ENCODE peak calls at places on chromosomes 4 and X, in ten cellular contexts. Y is right lobe of liver; V is NCI-H446; G is cerebellum; X is aorta; E is astrocyte of the spinal cord; R is stimulated activated CD4-positive, alpha-beta T cell treated with anti-CD3 and anti-CD28 coated beads, Interleukin-1b, Interleukin-23, amount 100 ng/mL, for 24 hours; T is cardiac muscle cell; Q is brain microvascular endothelial cell; M is right cardiac atrium. D is an unnamed sample.

GRCh38 chrX:96372313-96373046 is 312.2 kb upstream of the DIAPH2 start:
- DNase-seq in Y (no peak), V (no peak), G (peak), X (no peak), E (peak), R (no peak), T (peak), Q (peak), M (no peak), D (peak)

GRCh38 chrX:43589735-43590515 is 66.2 kb upstream of the MAOA start:
- DNase-seq in Y (no peak), V (no peak), G (no peak), X (no peak), E (peak), R (no peak), T (peak), Q (no peak), M (no peak), D (no peak)

GRCh38 chr4:158741622-158742021 is 18.4 kb upstream of the PPID start:
- DNase-seq in Y (no peak), V (no peak), G (no peak), X (no peak), E (no peak), R (no peak), T (no peak), Q (no peak), M (no peak), D (no peak)

GRCh38 chr4:53043096-53043495 is 181.0 kb downstream of the RASL11B start:
- DNase-seq in Y (no peak), V (peak), G (peak), X (no peak), E (no peak), R (no peak), T (no peak), Q (no peak), M (no peak), D (peak)

GRCh38 chrX:13659057-13659456 is 6.1 kb downstream of the TCEANC start:
- DNase-seq in Y (no peak), V (no peak), G (no peak), X (no peak), E (peak), R (no peak), T (peak), Q (peak), M (no peak), D (peak)

GRCh38 chrX:139530550-139530949 is at the start of gene F9:
- DNase-seq in Y (no peak), V (no peak), G (no peak), X (no peak), E (no peak), R (no peak), T (no peak), Q (no peak), M (no peak), D (no peak)

GRCh38 chrX:136710324-136710951 is 62.5 kb downstream of the CD40LG start:
- DNase-seq in Y (no peak), V (no peak), G (no peak), X (no peak), E (peak), R (no peak), T (no peak), Q (no peak), M (no peak), D (no peak)

GRCh38 chrX:41332408-41332987 is 1.5 kb upstream of the DDX3X start:
- DNase-seq in Y (no peak), V (no peak), G (peak), X (peak), E (peak), R (no peak), T (no peak), Q (peak), M (peak), D (peak)

GRCh38 chrX:24498975-24499374 is 33.9 kb downstream of the PDK3 start:
- DNase-seq in Y (no peak), V (no peak), G (peak), X (no peak), E (peak), R (no peak), T (peak), Q (no peak), M (no peak), D (peak)

GRCh38 chr4:154049457-154050181 is 260.7 kb upstream of the SFRP2 start:
- DNase-seq in Y (peak), V (no peak), G (no peak), X (no peak), E (no peak), R (no peak), T (peak), Q (peak), M (no peak), D (peak)

GRCh38 chr4:89939994-89940393 is 45.3 kb downstream of the MMRN1 start:
- DNase-seq in Y (no peak), V (peak), G (peak), X (no peak), E (peak), R (no peak), T (peak), Q (no peak), M (peak), D (peak)

GRCh38 chr4:26055855-26056254 is 141.8 kb downstream of the SMIM20 start:
- DNase-seq in Y (no peak), V (no peak), G (no peak), X (no peak), E (no peak), R (no peak), T (no peak), Q (no peak), M (no peak), D (peak)